ENCODE peak calls at places on chromosomes 5 and 9, in nine cellular contexts. M is right lobe of liver; Y is RWPE1; Q is activated effector memory CD4-positive, alpha-beta T cell treated with Interleukin-2 at 50 U/mL for 16 hours; N is glutamatergic neuron; U is posterior vena cava; P is Daoy; F is stimulated activated CD4-positive, alpha-beta T cell treated with anti-CD3 and anti-CD28 coated beads, TNF-alpha, amount 100 ng/mL, for 24 hours; K is sigmoid colon. L is an unnamed sample.

GRCh38 chr5:141928051-141928450 is 4.4 kb downstream of the DELE1 start:
- DNase-seq in M (no peak), Y (no peak), Q (no peak), N (no peak), U (no peak), P (no peak), F (no peak), K (peak), L (no peak)

GRCh38 chr9:99811172-99811571 is 10.5 kb upstream of the NR4A3 start:
- DNase-seq in M (no peak), Y (no peak), Q (no peak), N (no peak), U (no peak), P (no peak), F (no peak), K (no peak), L (no peak)

GRCh38 chr5:911601-912000 is 18.9 kb downstream of the TRIP13 start:
- DNase-seq in M (no peak), Y (peak), Q (no peak), N (no peak), U (no peak), P (peak), F (no peak), K (no peak), L (no peak)

GRCh38 chr5:130720355-130720754 is 444.7 kb downstream of the HINT1 start:
- DNase-seq in M (no peak), Y (peak), Q (no peak), N (no peak), U (no peak), P (no peak), F (no peak), K (no peak), L (no peak)

GRCh38 chr5:96483878-96484277 is 50.8 kb upstream of the PCSK1 start:
- DNase-seq in M (no peak), Y (peak), Q (no peak), N (no peak), U (no peak), P (peak), F (no peak), K (no peak), L (no peak)

GRCh38 chr9:121744002-121744686 is 92.7 kb downstream of the DAB2IP start:
- DNase-seq in M (peak), Y (no peak), Q (no peak), N (peak), U (no peak), P (peak), F (no peak), K (peak), L (no peak)

GRCh38 chr9:113155911-113156559 is 5.2 kb downstream of the SLC31A2 start:
- DNase-seq in M (no peak), Y (no peak), Q (no peak), N (no peak), U (no peak), P (no peak), F (no peak), K (no peak), L (no peak)

GRCh38 chr9:115362101-115362500 is 244.1 kb upstream of the TNC start:
- DNase-seq in M (no peak), Y (no peak), Q (no peak), N (no peak), U (no peak), P (no peak), F (no peak), K (no peak), L (no peak)

GRCh38 chr5:141485305-141486055 is 650 bp downstream of the PCDHGC4 start:
- DNase-seq in M (no peak), Y (no peak), Q (no peak), N (no peak), U (no peak), P (no peak), F (no peak), K (no peak), L (no peak)

GRCh38 chr9:7979591-7979990 is 180.0 kb upstream of the DMAC1 start:
- DNase-seq in M (no peak), Y (no peak), Q (no peak), N (no peak), U (no peak), P (no peak), F (no peak), K (no peak), L (no peak)

GRCh38 chr9:100670719-100671118 is 92.8 kb downstream of the CAVIN4 start:
- DNase-seq in M (no peak), Y (no peak), Q (no peak), N (no peak), U (no peak), P (peak), F (no peak), K (no peak), L (no peak)

GRCh38 chr5:16558984-16559629 is 57.7 kb downstream of the RETREG1 start:
- DNase-seq in M (no peak), Y (no peak), Q (no peak), N (no peak), U (no peak), P (no peak), F (no peak), K (no peak), L (no peak)

GRCh38 chr9:35814106-35814840 is 569 bp downstream of the HINT2 start:
- DNase-seq in M (peak), Y (peak), Q (peak), N (peak), U (peak), P (peak), F (no peak), K (peak), L (no peak)

GRCh38 chr9:94014845-94015244 is 59.7 kb upstream of the BARX1 start:
- DNase-seq in M (no peak), Y (no peak), Q (no peak), N (no peak), U (no peak), P (no peak), F (no peak), K (no peak), L (no peak)

GRCh38 chr9:35760651-35761050 is 6.6 kb upstream of the MSMP start:
- DNase-seq in M (no peak), Y (no peak), Q (no peak), N (no peak), U (no peak), P (peak), F (no peak), K (no peak), L (no peak)

GRCh38 chr5:155867531-155868088 is 459.4 kb upstream of the SGCD start:
- DNase-seq in M (no peak), Y (no peak), Q (no peak), N (no peak), U (no peak), P (no peak), F (no peak), K (no peak), L (no peak)

GRCh38 chr9:137815256-137816255 is 62.0 kb upstream of the CACNA1B start:
- DNase-seq in M (no peak), Y (no peak), Q (no peak), N (no peak), U (peak), P (no peak), F (no peak), K (no peak), L (peak)

GRCh38 chr9:32706004-32706749 is 70.7 kb upstream of the TAF1L start:
- DNase-seq in M (no peak), Y (no peak), Q (no peak), N (no peak), U (no peak), P (peak), F (no peak), K (no peak), L (no peak)

GRCh38 chr9:18976368-18977238 is 56.4 kb downstream of the SAXO1 start:
- DNase-seq in M (no peak), Y (no peak), Q (no peak), N (no peak), U (no peak), P (peak), F (no peak), K (no peak), L (no peak)

GRCh38 chr5:178415353-178415752 is 174.8 kb downstream of the COL23A1 start:
- DNase-seq in M (no peak), Y (no peak), Q (no peak), N (no peak), U (no peak), P (no peak), F (no peak), K (peak), L (peak)

GRCh38 chr5:10563940-10564837 is at the start of gene ANKRD33B:
- DNase-seq in M (peak), Y (peak), Q (peak), N (peak), U (peak), P (peak), F (peak), K (peak), L (no peak)

GRCh38 chr9:5851445-5851844 is 18.5 kb upstream of the ERMP1 start:
- DNase-seq in M (no peak), Y (peak), Q (no peak), N (no peak), U (no peak), P (peak), F (no peak), K (no peak), L (no peak)

GRCh38 chr9:4987996-4988421 is 2.9 kb downstream of the JAK2 start:
- DNase-seq in M (no peak), Y (no peak), Q (peak), N (peak), U (no peak), P (peak), F (peak), K (no peak), L (no peak)

GRCh38 chr9:109186857-109187256 is 19.8 kb upstream of the FRRS1L start:
- DNase-seq in M (no peak), Y (no peak), Q (no peak), N (no peak), U (no peak), P (no peak), F (no peak), K (no peak), L (no peak)

GRCh38 chr5:131252824-131253171 is 11.1 kb upstream of the CDC42SE2 start:
- DNase-seq in M (peak), Y (no peak), Q (peak), N (no peak), U (no peak), P (no peak), F (no peak), K (peak), L (no peak)

GRCh38 chr5:62083247-62083646 is 222.8 kb upstream of the KIF2A start:
- DNase-seq in M (no peak), Y (no peak), Q (no peak), N (no peak), U (no peak), P (no peak), F (no peak), K (no peak), L (no peak)

GRCh38 chr9:20538956-20539355 is 83.3 kb downstream of the MLLT3 start:
- DNase-seq in M (no peak), Y (no peak), Q (no peak), N (no peak), U (no peak), P (no peak), F (no peak), K (no peak), L (no peak)

GRCh38 chr5:143399616-143400540 is 3.6 kb downstream of the NR3C1 start:
- DNase-seq in M (no peak), Y (no peak), Q (no peak), N (no peak), U (no peak), P (no peak), F (no peak), K (no peak), L (no peak)

GRCh38 chr9:91302831-91303230 is 58.9 kb downstream of the AUH start:
- DNase-seq in M (no peak), Y (peak), Q (no peak), N (no peak), U (no peak), P (peak), F (no peak), K (no peak), L (no peak)

GRCh38 chr5:134245101-134245604 is 19.3 kb upstream of the PPP2CA start:
- DNase-seq in M (no peak), Y (peak), Q (no peak), N (peak), U (no peak), P (peak), F (no peak), K (no peak), L (no peak)

GRCh38 chr5:134503937-134504437 is 21.5 kb upstream of the JADE2 start:
- DNase-seq in M (no peak), Y (no peak), Q (no peak), N (no peak), U (no peak), P (peak), F (no peak), K (no peak), L (no peak)

GRCh38 chr5:64767959-64768357 is 533 bp downstream of the SREK1IP1 start:
- DNase-seq in M (no peak), Y (no peak), Q (no peak), N (no peak), U (no peak), P (peak), F (no peak), K (no peak), L (no peak)

L was measured in chondrocyte.